ENCODE peak calls at places on chromosomes 4 and X, in nine cellular contexts. I is BJ, J is sigmoid colon, R is foreskin fibroblast, V is epithelial cell of esophagus, L is colonic mucosa, C is fibroblast of lung, Q is HFF-Myc, A is GM23338. D is an unnamed sample.

GRCh38 chr4:159229164-159229563 is 126.3 kb downstream of the RAPGEF2 start:
- DNase-seq in I (peak), J (no peak), R (peak), V (no peak), L (no peak), C (peak), Q (peak), A (peak), D (peak)

GRCh38 chrX:137051978-137052640 is 18.3 kb upstream of the GPR101 start:
- DNase-seq in I (no peak), J (peak), R (peak), V (peak), L (peak), C (peak), Q (peak), A (peak), D (peak)

GRCh38 chrX:112849010-112849409 is 8.4 kb upstream of the AMOT start:
- DNase-seq in I (no peak), J (no peak), R (no peak), V (no peak), L (no peak), C (no peak), Q (no peak), A (no peak), D (no peak)

GRCh38 chr4:109574931-109575804 is 15.1 kb downstream of the MCUB start:
- DNase-seq in I (no peak), J (no peak), R (no peak), V (no peak), L (no peak), C (no peak), Q (no peak), A (no peak), D (no peak)

GRCh38 chrX:38694394-38694793 is 106.9 kb upstream of the MID1IP1 start:
- DNase-seq in I (no peak), J (no peak), R (no peak), V (peak), L (no peak), C (peak), Q (no peak), A (no peak), D (no peak)

GRCh38 chr4:125741825-125742452 is 427.2 kb downstream of the FAT4 start:
- DNase-seq in I (no peak), J (no peak), R (no peak), V (peak), L (no peak), C (peak), Q (no peak), A (peak), D (peak)

GRCh38 chrX:16743604-16744325 is 24.4 kb downstream of the SYAP1 start:
- DNase-seq in I (no peak), J (no peak), R (peak), V (peak), L (no peak), C (peak), Q (peak), A (no peak), D (peak)

GRCh38 chr4:175435437-175435836 is 376.6 kb downstream of the GPM6A start:
- DNase-seq in I (no peak), J (no peak), R (no peak), V (no peak), L (no peak), C (no peak), Q (no peak), A (no peak), D (peak)

GRCh38 chr4:139018971-139019758 is 3.6 kb downstream of the NOCT start:
- DNase-seq in I (peak), J (no peak), R (peak), V (no peak), L (no peak), C (peak), Q (peak), A (no peak), D (peak)

GRCh38 chr4:89024051-89024675 is 32.8 kb downstream of the FAM13A start:
- DNase-seq in I (peak), J (peak), R (peak), V (peak), L (peak), C (peak), Q (peak), A (peak), D (peak)

GRCh38 chr4:78592104-78592783 is 40.7 kb downstream of the ANXA3 start:
- DNase-seq in I (no peak), J (no peak), R (no peak), V (peak), L (peak), C (no peak), Q (no peak), A (peak), D (no peak)

GRCh38 chr4:61427818-61428495 is 227.8 kb downstream of the ADGRL3 start:
- DNase-seq in I (no peak), J (no peak), R (no peak), V (peak), L (no peak), C (peak), Q (no peak), A (no peak), D (no peak)

GRCh38 chr4:173231916-173232315 is 63.3 kb downstream of the GALNT7 start:
- DNase-seq in I (no peak), J (no peak), R (no peak), V (peak), L (no peak), C (peak), Q (no peak), A (no peak), D (no peak)

GRCh38 chr4:33080262-33080661 is 2360.1 kb downstream of the PCDH7 start:
- DNase-seq in I (no peak), J (no peak), R (no peak), V (no peak), L (no peak), C (no peak), Q (no peak), A (no peak), D (no peak)

GRCh38 chrX:67607436-67607835 is 63.6 kb downstream of the AR start:
- DNase-seq in I (peak), J (no peak), R (peak), V (no peak), L (no peak), C (peak), Q (peak), A (no peak), D (peak)

GRCh38 chrX:154714925-154715324 is 36.0 kb downstream of the GAB3 start:
- DNase-seq in I (no peak), J (no peak), R (no peak), V (peak), L (peak), C (no peak), Q (no peak), A (peak), D (peak)

GRCh38 chr4:115090483-115091075 is 22.8 kb downstream of the NDST4 start:
- DNase-seq in I (no peak), J (no peak), R (peak), V (peak), L (no peak), C (peak), Q (no peak), A (peak), D (peak)

GRCh38 chr4:25865586-25865985 is 2.8 kb upstream of the SEL1L3 start:
- DNase-seq in I (no peak), J (no peak), R (no peak), V (peak), L (peak), C (peak), Q (no peak), A (peak), D (no peak)

GRCh38 chrX:21944136-21944615 is 3.7 kb downstream of the SMS start:
- DNase-seq in I (no peak), J (no peak), R (no peak), V (peak), L (no peak), C (no peak), Q (no peak), A (peak), D (no peak)

GRCh38 chrX:25534096-25534495 is 518.3 kb upstream of the ARX start:
- DNase-seq in I (no peak), J (no peak), R (no peak), V (no peak), L (no peak), C (peak), Q (no peak), A (no peak), D (no peak)

GRCh38 chrX:17456526-17456925 is 81.5 kb downstream of the NHS start:
- DNase-seq in I (no peak), J (no peak), R (no peak), V (no peak), L (no peak), C (no peak), Q (no peak), A (no peak), D (no peak)

GRCh38 chr4:140876597-140877364 is 120.6 kb upstream of the TBC1D9 start:
- DNase-seq in I (no peak), J (no peak), R (peak), V (no peak), L (no peak), C (peak), Q (no peak), A (no peak), D (no peak)

GRCh38 chrX:630922-631496 is 418 bp downstream of the SHOX start:
- DNase-seq in I (no peak), J (peak), R (no peak), V (no peak), L (no peak), C (no peak), Q (no peak), A (peak), D (no peak)
- H3K4me3 ChIP-seq in I (peak), J (no peak), R (peak), V (no peak), L (no peak), C (no peak), Q (peak), A (peak), D (no peak)

DNA sequence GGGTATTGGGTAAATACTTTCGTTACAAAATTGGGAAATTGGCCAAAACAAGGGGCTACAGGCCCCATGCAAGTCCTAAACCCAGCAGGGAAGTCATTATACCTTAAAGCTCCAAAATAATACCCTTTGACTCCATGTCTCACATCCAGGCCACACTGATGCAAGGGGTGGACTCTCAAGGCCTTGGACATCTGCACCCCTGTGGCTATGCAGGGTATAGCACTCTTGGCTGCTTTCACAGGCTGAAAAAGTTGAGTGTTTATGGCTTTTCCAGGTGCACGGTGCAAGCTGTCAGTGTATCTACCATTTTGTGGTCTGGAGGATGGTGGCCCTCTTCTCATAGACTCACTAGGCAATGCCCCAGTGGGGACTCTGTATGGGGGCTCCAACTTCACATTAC is 326.5 kb downstream of the TEX13C start:
- DNase-seq in I (no peak), J (no peak), R (no peak), V (peak), L (no peak), C (no peak), Q (no peak), A (peak), D (no peak)
- TF ChIP-seq CTCF in I (no peak), J (no peak), R (no peak), V (peak), L (no peak), C (no peak), Q (no peak), A (peak), D (no peak)

GRCh38 chrX:53318766-53319353 is 37.5 kb upstream of the IQSEC2 start:
- DNase-seq in I (no peak), J (no peak), R (no peak), V (no peak), L (no peak), C (no peak), Q (no peak), A (peak), D (no peak)
- H3K4me3 ChIP-seq in I (no peak), J (no peak), R (no peak), V (no peak), L (no peak), C (no peak), Q (no peak), A (peak), D (no peak)

GRCh38 chr4:176545886-176546285 is 226.1 kb downstream of the SPCS3 start:
- DNase-seq in I (no peak), J (no peak), R (peak), V (no peak), L (no peak), C (peak), Q (no peak), A (no peak), D (peak)

GRCh38 chr4:176547005-176547404 is 227.2 kb downstream of the SPCS3 start:
- DNase-seq in I (peak), J (no peak), R (peak), V (no peak), L (no peak), C (peak), Q (peak), A (no peak), D (peak)

GRCh38 chr4:176549161-176549865 is 229.5 kb downstream of the SPCS3 start:
- DNase-seq in I (no peak), J (no peak), R (peak), V (peak), L (no peak), C (peak), Q (no peak), A (no peak), D (no peak)

GRCh38 chr4:176548571-176548970 is 228.8 kb downstream of the SPCS3 start:
- DNase-seq in I (no peak), J (no peak), R (peak), V (peak), L (no peak), C (peak), Q (no peak), A (no peak), D (peak)
- TF ChIP-seq CTCF in I (no peak), J (no peak), R (no peak), V (no peak), L (no peak), C (no peak), Q (no peak), A (no peak), D (no peak)

DNA sequence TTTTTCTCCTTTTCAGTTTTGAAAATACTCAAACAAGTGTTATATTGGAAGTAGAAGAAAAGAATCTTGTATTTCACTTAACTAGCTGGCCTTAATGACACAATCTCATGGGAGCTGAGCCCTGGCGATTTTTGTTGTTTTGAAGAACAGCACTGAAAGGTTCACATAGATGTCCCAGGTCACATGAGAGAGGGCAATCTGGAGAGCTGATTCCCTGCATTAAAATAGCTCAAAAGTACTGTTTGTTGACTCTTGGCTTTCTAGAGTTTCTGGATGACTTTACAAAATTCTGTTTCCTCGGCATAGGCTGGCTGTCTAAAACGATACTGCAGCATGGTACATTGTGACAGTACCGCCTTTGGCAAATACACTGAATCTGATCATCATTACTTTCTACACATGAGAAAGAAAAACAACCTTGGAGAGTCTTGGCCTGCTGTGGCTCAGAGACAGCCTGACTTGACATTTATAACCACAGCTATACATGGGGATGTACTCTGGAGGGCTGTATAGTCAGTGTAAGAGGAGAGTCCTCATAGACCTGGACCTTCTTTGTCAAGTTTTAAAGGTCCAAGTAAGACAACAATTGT is 119.8 kb upstream of the PDLIM3 start:
- DNase-seq in I (no peak), J (no peak), R (no peak), V (no peak), L (no peak), C (no peak), Q (no peak), A (no peak), D (no peak)
- H3K4me3 ChIP-seq in I (no peak), J (peak), R (no peak), V (no peak), L (no peak), C (no peak), Q (no peak), A (no peak), D (no peak)

GRCh38 chr4:77355731-77356130 is 198.7 kb downstream of the CCNG2 start:
- DNase-seq in I (no peak), J (no peak), R (no peak), V (peak), L (no peak), C (no peak), Q (no peak), A (no peak), D (no peak)

GRCh38 chr4:77354550-77354949 is 197.5 kb downstream of the CCNG2 start:
- DNase-seq in I (no peak), J (no peak), R (no peak), V (no peak), L (no peak), C (no peak), Q (no peak), A (no peak), D (no peak)

GRCh38 chr4:77360451-77360850 is 203.4 kb downstream of the CCNG2 start:
- DNase-seq in I (no peak), J (no peak), R (no peak), V (peak), L (no peak), C (no peak), Q (no peak), A (no peak), D (no peak)

GRCh38 chr4:77358315-77358928 is 201.4 kb downstream of the CCNG2 start:
- DNase-seq in I (no peak), J (no peak), R (peak), V (peak), L (peak), C (peak), Q (peak), A (peak), D (peak)
- TF ChIP-seq CTCF in I (peak), J (no peak), R (peak), V (peak), L (peak), C (peak), Q (peak), A (peak), D (peak)

GRCh38 chr4:10184051-10184450 is 67.5 kb upstream of the WDR1 start:
- DNase-seq in I (peak), J (no peak), R (no peak), V (no peak), L (no peak), C (no peak), Q (no peak), A (no peak), D (peak)

GRCh38 chr4:10186228-10187214 is 69.9 kb upstream of the WDR1 start:
- DNase-seq in I (no peak), J (no peak), R (no peak), V (no peak), L (no peak), C (no peak), Q (no peak), A (peak), D (no peak)

GRCh38 chr4:10183462-10183861 is 66.9 kb upstream of the WDR1 start:
- DNase-seq in I (no peak), J (no peak), R (no peak), V (no peak), L (no peak), C (no peak), Q (no peak), A (no peak), D (no peak)

GRCh38 chr4:10184501-10184938 is 67.9 kb upstream of the WDR1 start:
- DNase-seq in I (no peak), J (no peak), R (no peak), V (no peak), L (no peak), C (no peak), Q (no peak), A (no peak), D (no peak)

GRCh38 chr4:10185518-10186227 is 69.1 kb upstream of the WDR1 start:
- DNase-seq in I (no peak), J (no peak), R (no peak), V (no peak), L (no peak), C (no peak), Q (no peak), A (no peak), D (no peak)
- H3K4me3 ChIP-seq in I (no peak), J (no peak), R (no peak), V (no peak), L (no peak), C (no peak), Q (no peak), A (no peak), D (no peak)

DNA sequence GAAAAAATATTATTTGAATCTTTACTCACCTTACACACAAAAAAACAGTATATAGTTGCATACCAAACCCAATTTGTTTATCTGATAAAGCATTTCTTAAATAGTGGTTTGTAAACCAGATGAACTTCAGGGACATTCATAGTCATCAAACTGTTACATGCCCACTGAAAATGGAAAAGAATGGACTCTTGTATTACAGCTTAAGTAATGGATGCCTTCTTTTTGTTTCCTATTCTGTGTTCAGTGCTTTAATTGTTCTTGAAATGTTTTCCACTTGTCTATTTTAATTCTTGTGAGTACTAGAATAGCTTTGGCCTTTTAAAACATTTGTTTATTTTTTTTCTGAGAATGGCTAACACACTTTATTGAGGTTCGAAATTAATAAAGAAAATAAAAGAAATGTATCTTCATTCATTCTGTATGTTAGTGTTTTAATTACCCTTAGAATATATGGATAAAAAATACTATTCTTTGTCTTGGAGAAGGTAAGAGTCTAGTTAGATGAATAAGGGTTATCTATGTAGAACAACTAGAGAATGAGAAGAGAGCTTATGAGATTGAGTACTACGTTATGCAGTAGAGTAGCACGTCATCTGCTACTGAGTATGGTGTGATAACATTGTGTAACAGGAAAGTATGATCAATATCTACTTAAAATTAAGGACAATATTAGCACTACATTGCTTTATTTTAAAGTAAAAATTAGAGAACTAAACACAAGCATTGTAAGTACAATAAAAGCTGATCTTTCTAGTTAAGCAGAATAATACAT is 9.9 kb downstream of the CPEB2 start:
- DNase-seq in I (no peak), J (no peak), R (no peak), V (no peak), L (no peak), C (no peak), Q (no peak), A (no peak), D (no peak)
- TF ChIP-seq CTCF in I (no peak), J (no peak), R (no peak), V (no peak), L (no peak), C (no peak), Q (no peak), A (no peak), D (no peak)